ENCODE peak calls at places on chromosomes 13 and 19, in seven cellular contexts. One of them, this sample, is unnamed.

GRCh38 chr19:45349430-45349941 is 8.9 kb downstream of the KLC3 start:
- ATAC-seq in heart right ventricle: no peak
- ATAC-seq in right cardiac atrium: no peak
- ATAC-seq in foreskin keratinocyte: no peak
- ATAC-seq in activated naive CD8-positive, alpha-beta T cell treated with anti-CD3 and anti-CD28 coated beads, Interleukin-2, amount 10 ng/mL, durations not matched to agents 7 days and 5 days: no peak
- ATAC-seq in heart left ventricle: no peak
- ATAC-seq in activated T-cell treated with anti-CD3 and anti-CD28 coated beads, Interleukin-2, amount 50 U/mL, for 72 hours: no peak
- ATAC-seq in this sample: no peak

GRCh38 chr13:111866731-111867245 is 200.2 kb upstream of the SOX1 start:
- ATAC-seq in heart right ventricle: no peak
- ATAC-seq in right cardiac atrium: no peak
- ATAC-seq in foreskin keratinocyte: no peak
- ATAC-seq in activated naive CD8-positive, alpha-beta T cell treated with anti-CD3 and anti-CD28 coated beads, Interleukin-2, amount 10 ng/mL, durations not matched to agents 7 days and 5 days: no peak
- ATAC-seq in heart left ventricle: no peak
- ATAC-seq in activated T-cell treated with anti-CD3 and anti-CD28 coated beads, Interleukin-2, amount 50 U/mL, for 72 hours: no peak
- ATAC-seq in this sample: no peak

GRCh38 chr19:17023805-17024204 is 2.8 kb downstream of the CPAMD8 start:
- ATAC-seq in heart right ventricle: no peak
- ATAC-seq in right cardiac atrium: no peak
- ATAC-seq in foreskin keratinocyte: no peak
- ATAC-seq in activated naive CD8-positive, alpha-beta T cell treated with anti-CD3 and anti-CD28 coated beads, Interleukin-2, amount 10 ng/mL, durations not matched to agents 7 days and 5 days: no peak
- ATAC-seq in heart left ventricle: no peak
- ATAC-seq in activated T-cell treated with anti-CD3 and anti-CD28 coated beads, Interleukin-2, amount 50 U/mL, for 72 hours: no peak
- ATAC-seq in this sample: no peak

GRCh38 chr13:67119481-67119883 is 110.7 kb downstream of the PCDH9 start:
- ATAC-seq in heart right ventricle: no peak
- ATAC-seq in right cardiac atrium: no peak
- ATAC-seq in foreskin keratinocyte: peak; percentile 100
- ATAC-seq in activated naive CD8-positive, alpha-beta T cell treated with anti-CD3 and anti-CD28 coated beads, Interleukin-2, amount 10 ng/mL, durations not matched to agents 7 days and 5 days: no peak
- ATAC-seq in heart left ventricle: no peak
- ATAC-seq in activated T-cell treated with anti-CD3 and anti-CD28 coated beads, Interleukin-2, amount 50 U/mL, for 72 hours: no peak
- ATAC-seq in this sample: peak; percentile 93

GRCh38 chr19:5882421-5882968 is 12.2 kb upstream of the FUT5 start:
- ATAC-seq in heart right ventricle: no peak
- ATAC-seq in right cardiac atrium: no peak
- ATAC-seq in foreskin keratinocyte: no peak
- ATAC-seq in activated naive CD8-positive, alpha-beta T cell treated with anti-CD3 and anti-CD28 coated beads, Interleukin-2, amount 10 ng/mL, durations not matched to agents 7 days and 5 days: no peak
- ATAC-seq in heart left ventricle: no peak
- ATAC-seq in activated T-cell treated with anti-CD3 and anti-CD28 coated beads, Interleukin-2, amount 50 U/mL, for 72 hours: no peak
- ATAC-seq in this sample: no peak

GRCh38 chr19:49421039-49421877 is 2.0 kb downstream of the PTH2 start:
- ATAC-seq in heart right ventricle: peak; percentile 86
- ATAC-seq in right cardiac atrium: peak; percentile 70
- ATAC-seq in foreskin keratinocyte: no peak
- ATAC-seq in activated naive CD8-positive, alpha-beta T cell treated with anti-CD3 and anti-CD28 coated beads, Interleukin-2, amount 10 ng/mL, durations not matched to agents 7 days and 5 days: no peak
- ATAC-seq in heart left ventricle: peak; percentile 84
- ATAC-seq in activated T-cell treated with anti-CD3 and anti-CD28 coated beads, Interleukin-2, amount 50 U/mL, for 72 hours: peak; percentile 35
- ATAC-seq in this sample: peak; percentile 53

GRCh38 chr19:15199652-15200574 is 882 bp downstream of the NOTCH3 start:
- ATAC-seq in heart right ventricle: peak; percentile 26
- ATAC-seq in right cardiac atrium: peak; percentile 6
- ATAC-seq in foreskin keratinocyte: no peak
- ATAC-seq in activated naive CD8-positive, alpha-beta T cell treated with anti-CD3 and anti-CD28 coated beads, Interleukin-2, amount 10 ng/mL, durations not matched to agents 7 days and 5 days: no peak
- ATAC-seq in heart left ventricle: no peak
- ATAC-seq in activated T-cell treated with anti-CD3 and anti-CD28 coated beads, Interleukin-2, amount 50 U/mL, for 72 hours: no peak
- ATAC-seq in this sample: no peak

GRCh38 chr19:47756627-47756929 is 11.2 kb downstream of the NOP53 start:
- ATAC-seq in heart right ventricle: peak; percentile 23
- ATAC-seq in right cardiac atrium: no peak
- ATAC-seq in foreskin keratinocyte: no peak
- ATAC-seq in activated naive CD8-positive, alpha-beta T cell treated with anti-CD3 and anti-CD28 coated beads, Interleukin-2, amount 10 ng/mL, durations not matched to agents 7 days and 5 days: no peak
- ATAC-seq in heart left ventricle: no peak
- ATAC-seq in activated T-cell treated with anti-CD3 and anti-CD28 coated beads, Interleukin-2, amount 50 U/mL, for 72 hours: no peak
- ATAC-seq in this sample: no peak

GRCh38 chr13:77883328-77883727 is 35.3 kb downstream of the EDNRB start:
- ATAC-seq in heart right ventricle: no peak
- ATAC-seq in right cardiac atrium: no peak
- ATAC-seq in foreskin keratinocyte: no peak
- ATAC-seq in activated naive CD8-positive, alpha-beta T cell treated with anti-CD3 and anti-CD28 coated beads, Interleukin-2, amount 10 ng/mL, durations not matched to agents 7 days and 5 days: no peak
- ATAC-seq in heart left ventricle: no peak
- ATAC-seq in activated T-cell treated with anti-CD3 and anti-CD28 coated beads, Interleukin-2, amount 50 U/mL, for 72 hours: no peak
- ATAC-seq in this sample: no peak

GRCh38 chr13:99658266-99658991 is 157.2 kb downstream of the TM9SF2 start:
- ATAC-seq in heart right ventricle: peak; percentile 89
- ATAC-seq in right cardiac atrium: peak; percentile 83
- ATAC-seq in foreskin keratinocyte: peak; percentile 6
- ATAC-seq in activated naive CD8-positive, alpha-beta T cell treated with anti-CD3 and anti-CD28 coated beads, Interleukin-2, amount 10 ng/mL, durations not matched to agents 7 days and 5 days: peak; percentile 67
- ATAC-seq in heart left ventricle: peak; percentile 85
- ATAC-seq in activated T-cell treated with anti-CD3 and anti-CD28 coated beads, Interleukin-2, amount 50 U/mL, for 72 hours: peak; percentile 28
- ATAC-seq in this sample: peak; percentile 74

GRCh38 chr19:36421749-36422481 is 3.5 kb upstream of the ZFP82 start:
- ATAC-seq in heart right ventricle: no peak
- ATAC-seq in right cardiac atrium: no peak
- ATAC-seq in foreskin keratinocyte: no peak
- ATAC-seq in activated naive CD8-positive, alpha-beta T cell treated with anti-CD3 and anti-CD28 coated beads, Interleukin-2, amount 10 ng/mL, durations not matched to agents 7 days and 5 days: no peak
- ATAC-seq in heart left ventricle: no peak
- ATAC-seq in activated T-cell treated with anti-CD3 and anti-CD28 coated beads, Interleukin-2, amount 50 U/mL, for 72 hours: no peak
- ATAC-seq in this sample: no peak

GRCh38 chr13:77902319-77902963 is 16.2 kb downstream of the EDNRB start:
- ATAC-seq in heart right ventricle: no peak
- ATAC-seq in right cardiac atrium: no peak
- ATAC-seq in foreskin keratinocyte: peak; percentile 90
- ATAC-seq in activated naive CD8-positive, alpha-beta T cell treated with anti-CD3 and anti-CD28 coated beads, Interleukin-2, amount 10 ng/mL, durations not matched to agents 7 days and 5 days: no peak
- ATAC-seq in heart left ventricle: no peak
- ATAC-seq in activated T-cell treated with anti-CD3 and anti-CD28 coated beads, Interleukin-2, amount 50 U/mL, for 72 hours: no peak
- ATAC-seq in this sample: no peak

GRCh38 chr13:21573920-21574712 is 29.9 kb downstream of the MICU2 start:
- ATAC-seq in heart right ventricle: no peak
- ATAC-seq in right cardiac atrium: no peak
- ATAC-seq in foreskin keratinocyte: no peak
- ATAC-seq in activated naive CD8-positive, alpha-beta T cell treated with anti-CD3 and anti-CD28 coated beads, Interleukin-2, amount 10 ng/mL, durations not matched to agents 7 days and 5 days: no peak
- ATAC-seq in heart left ventricle: no peak
- ATAC-seq in activated T-cell treated with anti-CD3 and anti-CD28 coated beads, Interleukin-2, amount 50 U/mL, for 72 hours: no peak
- ATAC-seq in this sample: no peak

GRCh38 chr19:5774921-5775320 is 9.6 kb downstream of the PRR22 start:
- ATAC-seq in heart right ventricle: no peak
- ATAC-seq in right cardiac atrium: no peak
- ATAC-seq in foreskin keratinocyte: no peak
- ATAC-seq in activated naive CD8-positive, alpha-beta T cell treated with anti-CD3 and anti-CD28 coated beads, Interleukin-2, amount 10 ng/mL, durations not matched to agents 7 days and 5 days: no peak
- ATAC-seq in heart left ventricle: no peak
- ATAC-seq in activated T-cell treated with anti-CD3 and anti-CD28 coated beads, Interleukin-2, amount 50 U/mL, for 72 hours: no peak
- ATAC-seq in this sample: no peak

GRCh38 chr19:18500376-18500775 is 21.5 kb downstream of the ELL start:
- ATAC-seq in heart right ventricle: peak; percentile 52
- ATAC-seq in right cardiac atrium: peak; percentile 5
- ATAC-seq in foreskin keratinocyte: no peak
- ATAC-seq in activated naive CD8-positive, alpha-beta T cell treated with anti-CD3 and anti-CD28 coated beads, Interleukin-2, amount 10 ng/mL, durations not matched to agents 7 days and 5 days: no peak
- ATAC-seq in heart left ventricle: peak; percentile 38
- ATAC-seq in activated T-cell treated with anti-CD3 and anti-CD28 coated beads, Interleukin-2, amount 50 U/mL, for 72 hours: no peak
- ATAC-seq in this sample: no peak

GRCh38 chr13:40205771-40206240 is 460.6 kb downstream of the FOXO1 start:
- ATAC-seq in heart right ventricle: no peak
- ATAC-seq in right cardiac atrium: no peak
- ATAC-seq in foreskin keratinocyte: peak; percentile 12
- ATAC-seq in activated naive CD8-positive, alpha-beta T cell treated with anti-CD3 and anti-CD28 coated beads, Interleukin-2, amount 10 ng/mL, durations not matched to agents 7 days and 5 days: no peak
- ATAC-seq in heart left ventricle: no peak
- ATAC-seq in activated T-cell treated with anti-CD3 and anti-CD28 coated beads, Interleukin-2, amount 50 U/mL, for 72 hours: peak; percentile 16
- ATAC-seq in this sample: no peak